ENCODE peak calls at places on chromosomes 12 and 14, in seven cellular contexts. C is mammary epithelial cell; V is uterus; S is Peyer's patch; Q is CD8-positive, alpha-beta T cell; I is neuronal stem cell; A is K562. M is an unnamed sample.
A peak's percentile ranks its signal among the peaks of the same experiment; 100 is the strongest.

GRCh38 chr12:11814362-11814761 is 164.9 kb downstream of the ETV6 start:
- DNase-seq in C (peak; percentile 76), V (no peak), S (no peak), Q (no peak), I (no peak), A (no peak), M (no peak)

GRCh38 chr14:100303179-100303578 is 3.1 kb downstream of the SLC25A29 start:
- DNase-seq in C (no peak), V (no peak), S (no peak), Q (no peak), I (no peak), A (peak; percentile 54), M (no peak)

GRCh38 chr14:102095231-102095870 is 8.5 kb upstream of the HSP90AA1 start:
- DNase-seq in C (no peak), V (no peak), S (no peak), Q (no peak), I (no peak), A (peak; percentile 63), M (no peak)

GRCh38 chr12:110314308-110314707 is 33.3 kb downstream of the ATP2A2 start:
- DNase-seq in C (peak; percentile 74), V (no peak), S (no peak), Q (no peak), I (no peak), A (no peak), M (no peak)

GRCh38 chr12:122079038-122079531 is 529 bp downstream of the MLXIP start:
- DNase-seq in C (peak; percentile 28), V (peak; percentile 50), S (no peak), Q (no peak), I (no peak), A (peak; percentile 54), M (no peak)

GRCh38 chr12:73383584-73384229 is 1111.5 kb downstream of the TRHDE start:
- DNase-seq in C (no peak), V (no peak), S (no peak), Q (no peak), I (no peak), A (no peak), M (no peak)

GRCh38 chr14:101922866-101923265 is 41.5 kb upstream of the DYNC1H1 start:
- DNase-seq in C (no peak), V (no peak), S (no peak), Q (no peak), I (no peak), A (no peak), M (no peak)

GRCh38 chr12:65765436-65765813 is 58.9 kb upstream of the HMGA2 start:
- DNase-seq in C (peak; percentile 91), V (no peak), S (no peak), Q (no peak), I (no peak), A (no peak), M (no peak)

GRCh38 chr14:104865631-104866441 is 768 bp downstream of the CEP170B start:
- DNase-seq in C (peak; percentile 81), V (peak; percentile 66), S (peak; percentile 19), Q (no peak), I (no peak), A (peak; percentile 75), M (no peak)

GRCh38 chr12:13208533-13209278 is 12.2 kb downstream of the EMP1 start:
- DNase-seq in C (no peak), V (no peak), S (no peak), Q (no peak), I (no peak), A (peak; percentile 5), M (no peak)

GRCh38 chr14:102537981-102538597 is 28.5 kb upstream of the ANKRD9 start:
- DNase-seq in C (no peak), V (no peak), S (no peak), Q (no peak), I (no peak), A (no peak), M (no peak)

GRCh38 chr12:118742426-118742825 is 238.9 kb upstream of the SRRM4 start:
- DNase-seq in C (no peak), V (no peak), S (no peak), Q (no peak), I (no peak), A (no peak), M (no peak)

GRCh38 chr14:50335989-50336391 is 23.9 kb downstream of the DMAC2L start:
- DNase-seq in C (no peak), V (no peak), S (no peak), Q (no peak), I (no peak), A (peak; percentile 55), M (no peak)

GRCh38 chr12:128356547-128356946 is 89.6 kb downstream of the TMEM132C start:
- DNase-seq in C (no peak), V (no peak), S (no peak), Q (no peak), I (no peak), A (no peak), M (no peak)

GRCh38 chr12:79552186-79552585 is 138.6 kb downstream of the PAWR start:
- DNase-seq in C (no peak), V (no peak), S (no peak), Q (no peak), I (no peak), A (no peak), M (no peak)

GRCh38 chr12:79549531-79550271 is 141.1 kb downstream of the PAWR start:
- DNase-seq in C (no peak), V (no peak), S (no peak), Q (no peak), I (no peak), A (no peak), M (no peak)

GRCh38 chr12:79555006-79555925 is 135.5 kb downstream of the PAWR start:
- DNase-seq in C (peak; percentile 28), V (no peak), S (no peak), Q (no peak), I (no peak), A (peak; percentile 1), M (no peak)

GRCh38 chr12:79557690-79558315 is 133.0 kb downstream of the PAWR start:
- DNase-seq in C (no peak), V (no peak), S (no peak), Q (no peak), I (no peak), A (no peak), M (no peak)

GRCh38 chr12:79553863-79554574 is 136.7 kb downstream of the PAWR start:
- DNase-seq in C (no peak), V (no peak), S (no peak), Q (no peak), I (no peak), A (no peak), M (no peak)
- H3K27me3 ChIP-seq in C (no peaks in the 10 kb centered on the region), V (no peaks in the 10 kb centered on the region), S (no peaks in the 10 kb centered on the region), Q (no peaks in the 10 kb centered on the region), I (no peaks in the 10 kb centered on the region), A (no peaks in the 10 kb centered on the region), M (no peaks in the 10 kb centered on the region)

GRCh38 chr14:33794791-33795300 is 156.0 kb downstream of the EGLN3 start:
- DNase-seq in C (peak; percentile 67), V (no peak), S (no peak), Q (no peak), I (no peak), A (no peak), M (no peak)

GRCh38 chr14:33793711-33794110 is 157.2 kb downstream of the EGLN3 start:
- DNase-seq in C (no peak), V (no peak), S (no peak), Q (no peak), I (no peak), A (no peak), M (no peak)

GRCh38 chr14:33791971-33792370 is 158.9 kb downstream of the EGLN3 start:
- DNase-seq in C (no peak), V (no peak), S (no peak), Q (no peak), I (no peak), A (no peak), M (no peak)

GRCh38 chr14:33790996-33791395 is 159.9 kb downstream of the EGLN3 start:
- DNase-seq in C (no peak), V (no peak), S (no peak), Q (no peak), I (no peak), A (no peak), M (no peak)

GRCh38 chr14:33792387-33793368 is 158.2 kb downstream of the EGLN3 start:
- DNase-seq in C (peak; percentile 48), V (peak; percentile 77), S (peak; percentile 38), Q (peak; percentile 46), I (peak; percentile 76), A (peak; percentile 77), M (peak; percentile 30)
- H3K4me3 ChIP-seq in C (no peak overlapping the region), V (peak overlapping the region; percentile 19), S (no peak overlapping the region), Q (no peak overlapping the region), I (no peak overlapping the region), A (no peak overlapping the region), M (peak overlapping the region; percentile 66)

GRCh38 chr14:90060965-90061848 is 587 bp upstream of the KCNK13 start:
- DNase-seq in C (no peak), V (no peak), S (no peak), Q (no peak), I (no peak), A (no peak), M (no peak)

GRCh38 chr14:90060312-90060964 is 1.4 kb upstream of the KCNK13 start:
- DNase-seq in C (peak; percentile 67), V (no peak), S (no peak), Q (no peak), I (peak; percentile 57), A (peak; percentile 64), M (no peak)

GRCh38 chr14:90061849-90062794 is at the start of gene KCNK13:
- DNase-seq in C (peak; percentile 28), V (no peak), S (no peak), Q (no peak), I (peak; percentile 39), A (peak; percentile 8), M (no peak)

GRCh38 chr14:90058876-90059458 is 2.8 kb upstream of the KCNK13 start:
- DNase-seq in C (no peak), V (no peak), S (no peak), Q (no peak), I (no peak), A (no peak), M (no peak)

GRCh38 chr14:90062852-90063539 is 1.2 kb downstream of the KCNK13 start:
- DNase-seq in C (no peak), V (no peak), S (no peak), Q (no peak), I (no peak), A (no peak), M (no peak)
- H3K27me3 ChIP-seq in C (peaks cover 34% of the 10 kb centered on the region), V (peaks cover 31% of the 10 kb centered on the region), S (no peaks in the 10 kb centered on the region), Q (peaks cover 9% of the 10 kb centered on the region), I (peaks cover 58% of the 10 kb centered on the region), A (peaks cover 46% of the 10 kb centered on the region), M (no peaks in the 10 kb centered on the region)

DNA sequence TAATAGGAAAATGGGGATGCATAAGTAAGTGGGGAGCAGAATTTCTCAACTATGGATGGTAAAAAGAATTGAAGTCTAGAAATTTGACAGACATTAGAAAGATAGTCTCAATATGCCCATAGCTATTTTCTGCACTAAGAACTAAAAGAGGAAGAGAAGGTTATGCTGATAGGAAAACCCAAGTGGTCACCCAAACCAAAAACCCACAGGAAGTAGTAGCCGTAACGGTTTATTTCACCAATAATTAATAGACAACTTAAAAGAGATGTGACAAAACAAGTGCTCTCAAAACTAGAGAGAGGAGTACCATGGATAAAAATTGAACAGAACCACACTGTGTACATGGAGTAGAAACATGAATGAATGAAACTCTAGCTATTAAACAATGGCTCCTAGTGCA is 295.4 kb downstream of the FSCB start:
- DNase-seq in C (no peak), V (no peak), S (no peak), Q (no peak), I (no peak), A (no peak), M (no peak)
- H3K4me3 ChIP-seq in C (no peak overlapping the region), V (no peak overlapping the region), S (no peak overlapping the region), Q (no peak overlapping the region), I (no peak overlapping the region), A (no peak overlapping the region), M (no peak overlapping the region)